ENCODE peak calls at places on chromosomes 16 and 17, in five cellular contexts. B, Z, R, J and F are unnamed samples.

GRCh38 chr17:60817187-60817586 is 139.5 kb downstream of the BCAS3 start:
- DNase-seq in B (no peak), Z (peak), R (no peak), J (no peak), F (peak)

GRCh38 chr17:72119280-72119962 is 1.4 kb upstream of the SOX9 start:
- DNase-seq in B (no peak), Z (no peak), R (no peak), J (no peak), F (no peak)

GRCh38 chr17:66715745-66716156 is 119.2 kb upstream of the CACNG5 start:
- DNase-seq in B (peak), Z (peak), R (peak), J (peak), F (peak)

GRCh38 chr16:69910964-69911363 is 40.2 kb upstream of the CLEC18A start:
- DNase-seq in B (no peak), Z (no peak), R (no peak), J (no peak), F (no peak)

GRCh38 chr17:73826872-73827228 is 182.6 kb upstream of the SDK2 start:
- DNase-seq in B (no peak), Z (no peak), R (no peak), J (no peak), F (no peak)

GRCh38 chr17:17509601-17510425 is 13.6 kb upstream of the RASD1 start:
- DNase-seq in B (no peak), Z (no peak), R (no peak), J (no peak), F (no peak)

GRCh38 chr16:3283525-3284447 is 495 bp downstream of the ZNF263 start:
- DNase-seq in B (no peak), Z (no peak), R (no peak), J (no peak), F (no peak)

GRCh38 chr16:48272837-48273421 is 25.6 kb upstream of the ABCC11 start:
- DNase-seq in B (no peak), Z (no peak), R (no peak), J (no peak), F (no peak)

GRCh38 chr17:81885454-81885853 is 5.9 kb downstream of the ALYREF start:
- DNase-seq in B (peak), Z (no peak), R (no peak), J (no peak), F (no peak)

GRCh38 chr17:16287563-16288027 is 65.7 kb downstream of the CENPV start:
- DNase-seq in B (no peak), Z (peak), R (peak), J (peak), F (no peak)

GRCh38 chr16:65195998-65196397 is 74.1 kb upstream of the CDH11 start:
- DNase-seq in B (peak), Z (peak), R (peak), J (no peak), F (no peak)

GRCh38 chr17:76027159-76027839 is at the start of gene EVPL:
- DNase-seq in B (no peak), Z (no peak), R (peak), J (no peak), F (peak)

GRCh38 chr16:17334096-17334495 is 136.7 kb downstream of the XYLT1 start:
- DNase-seq in B (no peak), Z (peak), R (no peak), J (no peak), F (peak)

GRCh38 chr17:61309857-61310256 is 89.8 kb upstream of the TBX2 start:
- DNase-seq in B (no peak), Z (peak), R (no peak), J (no peak), F (peak)

GRCh38 chr17:75133001-75133400 is 1.5 kb upstream of the NT5C start:
- DNase-seq in B (no peak), Z (no peak), R (no peak), J (no peak), F (no peak)

GRCh38 chr17:59638553-59638952 is 18.9 kb downstream of the CLTC start:
- DNase-seq in B (no peak), Z (no peak), R (no peak), J (no peak), F (no peak)

GRCh38 chr16:24070851-24071250 is 185.3 kb upstream of the CACNG3 start:
- DNase-seq in B (peak), Z (peak), R (peak), J (peak), F (peak)

GRCh38 chr17:1992541-1992940 is 32.6 kb downstream of the RTN4RL1 start:
- DNase-seq in B (no peak), Z (no peak), R (no peak), J (no peak), F (no peak)

GRCh38 chr17:41451154-41451728 is 10.5 kb upstream of the KRT38 start:
- DNase-seq in B (no peak), Z (peak), R (no peak), J (no peak), F (no peak)

GRCh38 chr17:38559025-38559879 is 46.5 kb downstream of the SRCIN1 start:
- DNase-seq in B (no peak), Z (peak), R (peak), J (peak), F (peak)

GRCh38 chr16:73047221-73047535 is 750 bp downstream of the ZFHX3 start:
- DNase-seq in B (no peak), Z (peak), R (no peak), J (no peak), F (no peak)

GRCh38 chr17:82317394-82318168 is at the start of gene CD7:
- DNase-seq in B (no peak), Z (no peak), R (no peak), J (no peak), F (no peak)

GRCh38 chr16:23679274-23679985 is 741 bp downstream of the PLK1 start:
- DNase-seq in B (peak), Z (peak), R (peak), J (no peak), F (peak)

GRCh38 chr17:60170835-60171752 is 21.3 kb downstream of the CA4 start:
- DNase-seq in B (peak), Z (peak), R (no peak), J (no peak), F (no peak)

GRCh38 chr17:27367121-27367981 is 73.4 kb downstream of the WSB1 start:
- DNase-seq in B (no peak), Z (no peak), R (no peak), J (no peak), F (no peak)

GRCh38 chr17:21842332-21843317 is 150.3 kb downstream of the KCNJ18 start:
- DNase-seq in B (no peak), Z (no peak), R (no peak), J (no peak), F (no peak)

GRCh38 chr17:42428141-42428944 is 5.3 kb upstream of the CAVIN1 start:
- DNase-seq in B (peak), Z (peak), R (peak), J (no peak), F (peak)

GRCh38 chr16:79801550-79802090 is 201.1 kb upstream of the MAF start:
- DNase-seq in B (no peak), Z (no peak), R (no peak), J (no peak), F (peak)

GRCh38 chr17:21174719-21175118 is 39.2 kb downstream of the TMEM11 start:
- DNase-seq in B (peak), Z (peak), R (no peak), J (no peak), F (no peak)

GRCh38 chr16:85048921-85049562 is 21.4 kb downstream of the KIAA0513 start:
- DNase-seq in B (no peak), Z (no peak), R (no peak), J (no peak), F (no peak)

GRCh38 chr16:17921357-17921978 is 415.1 kb downstream of the NPIPA8 start:
- DNase-seq in B (peak), Z (no peak), R (peak), J (no peak), F (no peak)

GRCh38 chr16:84507011-84507982 is 2.8 kb upstream of the MEAK7 start:
- DNase-seq in B (no peak), Z (no peak), R (no peak), J (peak), F (no peak)

GRCh38 chr16:51276335-51276734 is 125.3 kb upstream of the SALL1 start:
- DNase-seq in B (no peak), Z (no peak), R (no peak), J (no peak), F (peak)

GRCh38 chr16:1057252-1057932 is 15.2 kb upstream of the SSTR5 start:
- DNase-seq in B (peak), Z (no peak), R (peak), J (no peak), F (peak)

GRCh38 chr16:85768225-85768624 is 17.3 kb upstream of the C16orf74 start:
- DNase-seq in B (no peak), Z (no peak), R (no peak), J (no peak), F (no peak)

DNA sequence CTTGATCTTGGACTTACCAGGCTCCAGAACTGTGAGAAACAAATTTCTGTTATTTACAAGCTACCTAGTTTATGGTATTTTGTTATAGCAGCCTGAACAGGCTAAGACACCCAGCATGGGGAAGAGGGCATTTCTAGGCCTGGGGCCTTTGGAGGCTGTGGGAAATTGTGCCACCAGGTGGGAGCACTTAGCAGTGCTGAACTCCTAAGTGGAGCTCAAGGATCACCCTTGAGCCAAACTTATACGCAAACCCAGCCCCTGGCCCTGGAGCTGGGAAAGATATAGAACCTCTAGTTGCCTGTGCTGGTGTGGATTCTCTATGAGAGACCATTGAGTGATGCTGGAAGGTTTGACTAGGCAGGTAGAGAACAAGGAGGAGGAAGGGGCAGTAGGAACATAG is 36.1 kb downstream of the MIS12 start:
- DNase-seq in B (no peak), Z (no peak), R (no peak), J (no peak), F (no peak)
- TF ChIP-seq CTCF in B (no peak), Z (no peak), R (no peak), J (no peak), F (no peak)

GRCh38 chr16:5012887-5013286 is 20.8 kb downstream of the NAGPA start:
- DNase-seq in B (no peak), Z (no peak), R (no peak), J (no peak), F (no peak)
- H3K27ac ChIP-seq in B (no peak), Z (no peak), R (no peak), J (no peak), F (no peak)

GRCh38 chr16:83068686-83069085 is 441.9 kb downstream of the CDH13 start:
- DNase-seq in B (no peak), Z (peak), R (no peak), J (no peak), F (no peak)
- TF ChIP-seq CTCF in B (peak), Z (peak), R (peak), J (no peak), F (no peak)

DNA sequence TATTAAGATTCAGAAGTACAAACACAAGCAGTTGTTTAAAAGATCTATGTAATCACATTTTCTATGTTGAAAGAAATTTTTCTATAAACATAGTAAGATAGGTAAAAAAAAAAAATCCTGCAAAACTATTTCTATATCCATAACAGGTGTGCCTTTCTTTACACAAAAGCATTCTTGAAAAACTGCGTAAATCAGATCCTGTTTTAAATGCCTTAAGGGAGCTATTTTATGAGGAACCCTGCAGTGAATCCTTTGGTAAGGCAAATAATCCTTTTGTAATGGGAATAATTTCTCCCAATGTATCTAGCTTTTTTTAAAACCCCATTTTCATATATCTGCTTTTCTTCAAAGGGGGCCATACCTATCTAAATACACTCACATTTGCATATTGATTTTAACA is 157.3 kb downstream of the AATF start:
- DNase-seq in B (no peak), Z (no peak), R (no peak), J (no peak), F (no peak)
- H3K27ac ChIP-seq in B (no peak), Z (no peak), R (no peak), J (no peak), F (no peak)

GRCh38 chr17:68734911-68735310 is 133.7 kb upstream of the FAM20A start:
- DNase-seq in B (no peak), Z (no peak), R (no peak), J (no peak), F (no peak)

GRCh38 chr17:68738044-68738443 is 136.9 kb upstream of the FAM20A start:
- DNase-seq in B (no peak), Z (no peak), R (no peak), J (no peak), F (no peak)

DNA sequence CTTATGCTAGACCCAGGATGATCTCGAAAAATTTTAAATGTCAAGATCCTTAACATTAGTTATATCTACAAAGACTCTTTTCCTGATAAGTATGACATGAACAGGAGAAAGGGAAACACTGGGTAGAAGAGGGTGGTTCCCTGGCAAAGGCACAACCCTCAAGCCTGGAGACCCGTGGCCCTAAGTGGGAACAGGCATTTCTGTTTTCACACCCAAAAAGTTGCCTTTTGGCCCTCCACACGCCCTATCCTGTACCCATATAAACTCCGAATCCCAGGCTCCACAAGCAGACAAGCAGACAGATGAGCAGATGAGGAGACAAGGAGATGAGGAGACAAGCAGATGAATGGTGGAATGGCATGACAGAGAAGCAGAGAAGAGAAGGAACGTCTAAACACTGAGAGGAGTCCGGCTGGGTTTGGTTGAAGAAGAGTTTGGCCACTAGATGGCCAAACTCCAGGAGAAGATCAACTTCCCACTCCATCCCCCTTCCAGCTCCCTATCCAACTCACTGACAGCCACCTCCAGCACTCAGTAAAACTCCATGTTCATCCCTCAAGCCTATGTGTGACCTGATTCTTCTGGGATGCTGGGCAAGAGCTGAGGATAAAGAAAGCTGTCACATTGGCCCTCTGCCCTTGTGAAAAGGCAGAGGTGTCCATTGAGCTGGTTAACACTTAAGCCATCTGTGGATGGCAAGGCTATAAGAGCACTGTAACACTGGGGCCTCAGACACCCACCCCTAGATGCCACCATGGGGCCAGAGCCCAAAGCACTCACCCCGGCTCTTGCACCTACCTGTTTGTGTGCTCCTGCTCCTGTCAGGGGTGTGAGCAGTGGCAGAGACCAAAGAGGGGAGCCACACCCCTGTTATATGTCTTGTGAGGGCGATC is 139.6 kb upstream of the FAM20A start:
- DNase-seq in B (no peak), Z (no peak), R (no peak), J (no peak), F (no peak)
- TF ChIP-seq CTCF in B (peak), Z (no peak), R (no peak), J (peak), F (no peak)

DNA sequence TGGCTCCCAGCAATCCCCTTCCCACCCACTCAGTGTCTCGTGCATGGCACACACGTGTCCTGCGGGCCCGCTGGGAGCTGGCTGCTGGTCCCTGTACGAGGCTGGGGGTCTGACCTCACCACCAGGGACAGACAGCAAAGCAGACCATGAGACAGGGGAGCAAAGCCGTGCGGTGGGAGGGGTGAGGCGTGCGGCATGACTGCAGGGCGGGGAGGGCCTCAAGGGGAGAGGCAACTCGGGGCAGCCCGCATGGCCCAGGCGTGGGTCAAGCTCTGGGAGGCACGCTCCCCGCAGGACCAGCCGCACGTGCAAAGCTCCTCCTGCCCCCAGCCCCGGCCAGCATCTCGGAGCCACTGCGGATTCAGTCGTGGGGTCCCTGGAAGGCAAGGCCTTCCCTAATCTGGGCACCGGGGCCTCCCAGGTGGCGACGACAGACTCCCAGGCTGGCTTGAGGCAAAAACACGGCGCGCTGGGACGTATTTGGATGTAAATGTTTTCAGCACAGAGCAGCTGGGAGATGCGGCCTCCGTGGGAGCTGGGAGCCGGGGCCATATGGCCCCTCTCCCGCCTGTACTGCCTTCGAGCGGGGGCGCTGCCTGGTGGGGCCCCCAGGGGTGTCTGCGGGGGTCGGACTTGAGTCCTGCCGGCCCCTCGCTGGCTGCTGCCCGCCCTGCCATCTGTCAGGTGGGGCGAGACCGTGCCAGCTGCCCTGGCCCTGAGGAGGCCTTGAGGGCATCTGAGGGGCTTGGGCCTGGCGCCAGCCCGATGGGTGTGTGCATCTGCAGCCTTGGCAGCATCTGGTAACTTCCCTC is 12.2 kb upstream of the CBFA2T3 start:
- DNase-seq in B (no peak), Z (no peak), R (no peak), J (no peak), F (no peak)
- H3K27ac ChIP-seq in B (no peak), Z (no peak), R (no peak), J (no peak), F (no peak)

GRCh38 chr16:19116711-19117449 is 3.1 kb downstream of the ITPRIPL2 start:
- DNase-seq in B (no peak), Z (peak), R (no peak), J (no peak), F (peak)

GRCh38 chr16:19118938-19119431 is 5.2 kb downstream of the ITPRIPL2 start:
- DNase-seq in B (no peak), Z (peak), R (peak), J (no peak), F (peak)

GRCh38 chr16:19114359-19115147 is 789 bp downstream of the ITPRIPL2 start:
- DNase-seq in B (peak), Z (peak), R (peak), J (no peak), F (peak)

GRCh38 chr16:19113577-19114358 is at the start of gene ITPRIPL2:
- DNase-seq in B (peak), Z (peak), R (peak), J (no peak), F (peak)

DNA sequence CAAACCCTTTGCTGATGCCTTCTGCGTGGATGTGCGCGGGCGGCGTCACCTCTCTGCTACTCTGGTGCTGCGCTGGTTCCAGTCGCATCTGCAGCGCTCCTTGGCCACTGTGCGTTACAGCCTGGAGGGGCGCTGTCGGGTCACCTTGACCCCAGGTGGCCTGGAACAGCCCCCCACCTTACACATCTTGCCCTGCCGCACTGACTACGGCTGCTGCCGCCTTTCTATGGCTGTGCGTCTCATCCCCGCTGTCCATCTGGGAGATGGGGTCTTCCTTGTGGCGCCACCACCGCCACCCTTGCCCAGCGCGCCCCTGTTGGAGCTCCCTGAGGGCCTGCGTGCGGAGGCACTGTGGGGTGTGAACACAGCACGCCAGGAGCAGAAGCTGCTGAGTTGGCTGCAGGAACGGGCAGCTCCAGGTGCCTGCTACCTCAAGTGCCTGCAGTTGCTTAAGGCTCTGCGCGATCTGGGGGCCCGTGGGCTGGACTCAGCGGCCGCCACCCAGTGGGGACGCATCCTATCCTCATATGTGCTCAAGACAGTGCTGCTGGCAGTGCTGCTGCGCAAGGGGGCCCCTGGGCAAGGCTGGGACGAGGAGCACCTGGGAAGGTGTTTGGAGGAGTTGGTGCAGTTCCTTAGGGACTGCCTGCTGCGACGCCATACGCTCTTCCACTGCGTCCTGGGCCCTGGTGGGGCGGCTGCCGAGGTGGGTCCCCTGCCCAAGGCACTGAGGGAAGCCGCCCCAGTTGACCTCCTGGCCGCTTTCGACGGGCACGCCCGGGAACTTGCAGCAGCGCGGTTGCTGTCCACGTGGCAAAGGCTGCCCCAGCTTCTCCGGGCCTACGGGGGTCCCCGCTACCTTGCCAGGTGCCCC is 1.6 kb downstream of the ITPRIPL2 start:
- DNase-seq in B (peak), Z (no peak), R (no peak), J (no peak), F (no peak)
- TF ChIP-seq CTCF in B (peak), Z (peak), R (no peak), J (no peak), F (no peak)